ENCODE peak calls at places on chromosomes 16 and 17, in eight cellular contexts. One of them, this sample, is unnamed.

GRCh38 chr17:63601439-63602371 is 1.0 kb downstream of the TACO1 start:
- DNase-seq in uterus: no peak
- DNase-seq in CD8-positive, alpha-beta T cell: no peak
- DNase-seq in AG10803: peak
- DNase-seq in IMR-90: peak
- DNase-seq in GM12865: no peak
- DNase-seq in cardiac fibroblast: peak
- DNase-seq in astrocyte of the spinal cord: peak
- DNase-seq in this sample: no peak

GRCh38 chr17:6959700-6960099 is 36.1 kb upstream of the ALOX12 start:
- DNase-seq in GM12865: no peak
- DNase-seq in AG10803: no peak
- DNase-seq in uterus: no peak
- DNase-seq in CD8-positive, alpha-beta T cell: no peak
- DNase-seq in IMR-90: no peak
- DNase-seq in astrocyte of the spinal cord: no peak
- DNase-seq in cardiac fibroblast: no peak
- DNase-seq in this sample: no peak

GRCh38 chr16:50154369-50154947 is 1.4 kb downstream of the TENT4B start:
- DNase-seq in AG10803: peak
- DNase-seq in cardiac fibroblast: peak
- DNase-seq in astrocyte of the spinal cord: no peak
- DNase-seq in IMR-90: no peak
- DNase-seq in GM12865: peak
- DNase-seq in uterus: no peak
- DNase-seq in CD8-positive, alpha-beta T cell: no peak
- DNase-seq in this sample: no peak

GRCh38 chr17:3647769-3648540 is 11.4 kb downstream of the CTNS start:
- DNase-seq in AG10803: peak
- DNase-seq in CD8-positive, alpha-beta T cell: no peak
- DNase-seq in uterus: peak
- DNase-seq in GM12865: peak
- DNase-seq in astrocyte of the spinal cord: peak
- DNase-seq in IMR-90: peak
- DNase-seq in cardiac fibroblast: peak
- DNase-seq in this sample: no peak

GRCh38 chr16:2702871-2703745 is 16.9 kb downstream of the PRSS27 start:
- DNase-seq in cardiac fibroblast: no peak
- DNase-seq in astrocyte of the spinal cord: no peak
- DNase-seq in GM12865: no peak
- DNase-seq in IMR-90: no peak
- DNase-seq in CD8-positive, alpha-beta T cell: no peak
- DNase-seq in AG10803: no peak
- DNase-seq in uterus: no peak
- DNase-seq in this sample: no peak

GRCh38 chr16:2474877-2475412 is at the start of gene TBC1D24:
- DNase-seq in CD8-positive, alpha-beta T cell: peak
- DNase-seq in cardiac fibroblast: peak
- DNase-seq in IMR-90: peak
- DNase-seq in AG10803: peak
- DNase-seq in uterus: peak
- DNase-seq in GM12865: peak
- DNase-seq in astrocyte of the spinal cord: peak
- DNase-seq in this sample: peak

GRCh38 chr16:4358831-4359561 is 7.9 kb upstream of the PAM16 start:
- DNase-seq in uterus: peak
- DNase-seq in cardiac fibroblast: peak
- DNase-seq in astrocyte of the spinal cord: no peak
- DNase-seq in CD8-positive, alpha-beta T cell: peak
- DNase-seq in IMR-90: no peak
- DNase-seq in AG10803: no peak
- DNase-seq in GM12865: peak
- DNase-seq in this sample: no peak

GRCh38 chr17:7803981-7804380 is 30.0 kb upstream of the KDM6B start:
- DNase-seq in uterus: no peak
- DNase-seq in GM12865: no peak
- DNase-seq in AG10803: peak
- DNase-seq in IMR-90: no peak
- DNase-seq in astrocyte of the spinal cord: no peak
- DNase-seq in cardiac fibroblast: no peak
- DNase-seq in CD8-positive, alpha-beta T cell: no peak
- DNase-seq in this sample: no peak

GRCh38 chr17:7233701-7234099 is 617 bp downstream of the DVL2 start:
- DNase-seq in GM12865: no peak
- DNase-seq in IMR-90: no peak
- DNase-seq in CD8-positive, alpha-beta T cell: no peak
- DNase-seq in AG10803: no peak
- DNase-seq in cardiac fibroblast: no peak
- DNase-seq in astrocyte of the spinal cord: no peak
- DNase-seq in uterus: no peak
- DNase-seq in this sample: no peak

GRCh38 chr17:75535119-75535537 is 9.6 kb downstream of the LLGL2 start:
- DNase-seq in IMR-90: no peak
- DNase-seq in AG10803: no peak
- DNase-seq in GM12865: peak
- DNase-seq in cardiac fibroblast: no peak
- DNase-seq in CD8-positive, alpha-beta T cell: peak
- DNase-seq in uterus: no peak
- DNase-seq in astrocyte of the spinal cord: no peak
- DNase-seq in this sample: no peak

GRCh38 chr17:46928472-46929261 is 5.7 kb downstream of the GOSR2 start:
- DNase-seq in uterus: no peak
- DNase-seq in astrocyte of the spinal cord: no peak
- DNase-seq in CD8-positive, alpha-beta T cell: no peak
- DNase-seq in AG10803: no peak
- DNase-seq in IMR-90: no peak
- DNase-seq in cardiac fibroblast: no peak
- DNase-seq in GM12865: no peak
- DNase-seq in this sample: no peak

GRCh38 chr16:68396481-68396880 is 51.8 kb downstream of the SMPD3 start:
- DNase-seq in AG10803: peak
- DNase-seq in IMR-90: peak
- DNase-seq in GM12865: peak
- DNase-seq in astrocyte of the spinal cord: peak
- DNase-seq in uterus: no peak
- DNase-seq in cardiac fibroblast: peak
- DNase-seq in CD8-positive, alpha-beta T cell: peak
- DNase-seq in this sample: no peak

GRCh38 chr17:57582881-57583756 is 162.0 kb downstream of the CCDC182 start:
- DNase-seq in cardiac fibroblast: no peak
- DNase-seq in GM12865: no peak
- DNase-seq in uterus: no peak
- DNase-seq in astrocyte of the spinal cord: no peak
- DNase-seq in CD8-positive, alpha-beta T cell: no peak
- DNase-seq in AG10803: peak
- DNase-seq in IMR-90: no peak
- DNase-seq in this sample: no peak

GRCh38 chr17:15502315-15503112 is 35.1 kb upstream of the CDRT4 start:
- DNase-seq in GM12865: peak
- DNase-seq in AG10803: peak
- DNase-seq in uterus: peak
- DNase-seq in cardiac fibroblast: peak
- DNase-seq in CD8-positive, alpha-beta T cell: peak
- DNase-seq in astrocyte of the spinal cord: peak
- DNase-seq in IMR-90: peak
- DNase-seq in this sample: peak

GRCh38 chr16:81442220-81442908 is 2.2 kb upstream of the CMIP start:
- DNase-seq in astrocyte of the spinal cord: no peak
- DNase-seq in uterus: no peak
- DNase-seq in cardiac fibroblast: no peak
- DNase-seq in AG10803: no peak
- DNase-seq in GM12865: peak
- DNase-seq in IMR-90: no peak
- DNase-seq in CD8-positive, alpha-beta T cell: no peak
- DNase-seq in this sample: no peak

GRCh38 chr16:72434159-72434558 is 262.2 kb upstream of the PMFBP1 start:
- DNase-seq in cardiac fibroblast: peak
- DNase-seq in GM12865: peak
- DNase-seq in AG10803: peak
- DNase-seq in uterus: no peak
- DNase-seq in CD8-positive, alpha-beta T cell: no peak
- DNase-seq in IMR-90: peak
- DNase-seq in astrocyte of the spinal cord: peak
- DNase-seq in this sample: peak

GRCh38 chr17:3318336-3318735 is 20.2 kb upstream of the OR3A1 start:
- DNase-seq in cardiac fibroblast: no peak
- DNase-seq in CD8-positive, alpha-beta T cell: no peak
- DNase-seq in AG10803: no peak
- DNase-seq in GM12865: no peak
- DNase-seq in astrocyte of the spinal cord: no peak
- DNase-seq in IMR-90: no peak
- DNase-seq in uterus: no peak
- DNase-seq in this sample: no peak

GRCh38 chr17:45123930-45124796 is 8.2 kb downstream of the PLCD3 start:
- DNase-seq in IMR-90: peak
- DNase-seq in AG10803: peak
- DNase-seq in GM12865: peak
- DNase-seq in CD8-positive, alpha-beta T cell: no peak
- DNase-seq in uterus: peak
- DNase-seq in astrocyte of the spinal cord: peak
- DNase-seq in cardiac fibroblast: peak
- DNase-seq in this sample: no peak

GRCh38 chr17:59361916-59362810 is 30.7 kb downstream of the YPEL2 start:
- DNase-seq in CD8-positive, alpha-beta T cell: peak
- DNase-seq in uterus: no peak
- DNase-seq in cardiac fibroblast: peak
- DNase-seq in GM12865: peak
- DNase-seq in astrocyte of the spinal cord: peak
- DNase-seq in IMR-90: peak
- DNase-seq in AG10803: peak
- DNase-seq in this sample: peak

GRCh38 chr17:78557598-78558039 is 19.6 kb downstream of the DNAH17 start:
- DNase-seq in IMR-90: peak
- DNase-seq in cardiac fibroblast: peak
- DNase-seq in AG10803: peak
- DNase-seq in GM12865: no peak
- DNase-seq in astrocyte of the spinal cord: peak
- DNase-seq in uterus: no peak
- DNase-seq in CD8-positive, alpha-beta T cell: no peak
- DNase-seq in this sample: peak

GRCh38 chr16:23537390-23537789 is 19.8 kb downstream of the EARS2 start:
- DNase-seq in astrocyte of the spinal cord: no peak
- DNase-seq in GM12865: no peak
- DNase-seq in cardiac fibroblast: no peak
- DNase-seq in CD8-positive, alpha-beta T cell: no peak
- DNase-seq in AG10803: no peak
- DNase-seq in uterus: no peak
- DNase-seq in IMR-90: no peak
- DNase-seq in this sample: no peak

GRCh38 chr17:27600471-27600870 is 30.5 kb upstream of the LGALS9 start:
- DNase-seq in AG10803: peak
- DNase-seq in GM12865: no peak
- DNase-seq in uterus: no peak
- DNase-seq in cardiac fibroblast: no peak
- DNase-seq in astrocyte of the spinal cord: peak
- DNase-seq in IMR-90: no peak
- DNase-seq in CD8-positive, alpha-beta T cell: no peak
- DNase-seq in this sample: no peak

GRCh38 chr16:54317306-54317705 is 30.7 kb upstream of the IRX3 start:
- DNase-seq in AG10803: no peak
- DNase-seq in CD8-positive, alpha-beta T cell: no peak
- DNase-seq in uterus: no peak
- DNase-seq in GM12865: no peak
- DNase-seq in IMR-90: no peak
- DNase-seq in astrocyte of the spinal cord: no peak
- DNase-seq in cardiac fibroblast: no peak
- DNase-seq in this sample: no peak

GRCh38 chr17:75526555-75527270 is 1.2 kb downstream of the LLGL2 start:
- DNase-seq in AG10803: no peak
- DNase-seq in IMR-90: no peak
- DNase-seq in CD8-positive, alpha-beta T cell: no peak
- DNase-seq in uterus: no peak
- DNase-seq in GM12865: no peak
- DNase-seq in cardiac fibroblast: no peak
- DNase-seq in astrocyte of the spinal cord: no peak
- DNase-seq in this sample: no peak

GRCh38 chr16:9380221-9380620 is 288.8 kb downstream of the HAPSTR1 start:
- DNase-seq in uterus: no peak
- DNase-seq in AG10803: no peak
- DNase-seq in GM12865: no peak
- DNase-seq in IMR-90: no peak
- DNase-seq in CD8-positive, alpha-beta T cell: no peak
- DNase-seq in cardiac fibroblast: no peak
- DNase-seq in astrocyte of the spinal cord: no peak
- DNase-seq in this sample: no peak

GRCh38 chr17:48570325-48571023 is 7.7 kb downstream of the HOXB4 start:
- DNase-seq in astrocyte of the spinal cord: no peak
- DNase-seq in GM12865: no peak
- DNase-seq in cardiac fibroblast: no peak
- DNase-seq in uterus: no peak
- DNase-seq in IMR-90: peak
- DNase-seq in CD8-positive, alpha-beta T cell: no peak
- DNase-seq in AG10803: peak
- DNase-seq in this sample: no peak
- H3K4me3 ChIP-seq in astrocyte of the spinal cord: peak
- H3K4me3 ChIP-seq in GM12865: no peak
- H3K4me3 ChIP-seq in cardiac fibroblast: no peak
- H3K4me3 ChIP-seq in uterus: no peak
- H3K4me3 ChIP-seq in IMR-90: peak
- H3K4me3 ChIP-seq in CD8-positive, alpha-beta T cell: no peak
- H3K4me3 ChIP-seq in AG10803: peak
- H3K4me3 ChIP-seq in this sample: no peak

GRCh38 chr17:36726199-36726598 is 124.8 kb downstream of the MRM1 start:
- DNase-seq in CD8-positive, alpha-beta T cell: no peak
- DNase-seq in IMR-90: no peak
- DNase-seq in GM12865: no peak
- DNase-seq in astrocyte of the spinal cord: no peak
- DNase-seq in uterus: no peak
- DNase-seq in cardiac fibroblast: no peak
- DNase-seq in AG10803: no peak
- DNase-seq in this sample: no peak
- H3K4me3 ChIP-seq in CD8-positive, alpha-beta T cell: no peak
- H3K4me3 ChIP-seq in IMR-90: no peak
- H3K4me3 ChIP-seq in GM12865: no peak
- H3K4me3 ChIP-seq in astrocyte of the spinal cord: no peak
- H3K4me3 ChIP-seq in uterus: no peak
- H3K4me3 ChIP-seq in cardiac fibroblast: no peak
- H3K4me3 ChIP-seq in AG10803: no peak
- H3K4me3 ChIP-seq in this sample: no peak

GRCh38 chr17:39738568-39738901 is 797 bp downstream of the GRB7 start:
- DNase-seq in IMR-90: no peak
- DNase-seq in uterus: no peak
- DNase-seq in AG10803: no peak
- DNase-seq in astrocyte of the spinal cord: no peak
- DNase-seq in CD8-positive, alpha-beta T cell: peak
- DNase-seq in GM12865: no peak
- DNase-seq in cardiac fibroblast: no peak
- DNase-seq in this sample: no peak
- H3K4me3 ChIP-seq in IMR-90: no peak
- H3K4me3 ChIP-seq in uterus: peak
- H3K4me3 ChIP-seq in AG10803: no peak
- H3K4me3 ChIP-seq in astrocyte of the spinal cord: no peak
- H3K4me3 ChIP-seq in CD8-positive, alpha-beta T cell: no peak
- H3K4me3 ChIP-seq in GM12865: no peak
- H3K4me3 ChIP-seq in cardiac fibroblast: no peak
- H3K4me3 ChIP-seq in this sample: no peak

DNA sequence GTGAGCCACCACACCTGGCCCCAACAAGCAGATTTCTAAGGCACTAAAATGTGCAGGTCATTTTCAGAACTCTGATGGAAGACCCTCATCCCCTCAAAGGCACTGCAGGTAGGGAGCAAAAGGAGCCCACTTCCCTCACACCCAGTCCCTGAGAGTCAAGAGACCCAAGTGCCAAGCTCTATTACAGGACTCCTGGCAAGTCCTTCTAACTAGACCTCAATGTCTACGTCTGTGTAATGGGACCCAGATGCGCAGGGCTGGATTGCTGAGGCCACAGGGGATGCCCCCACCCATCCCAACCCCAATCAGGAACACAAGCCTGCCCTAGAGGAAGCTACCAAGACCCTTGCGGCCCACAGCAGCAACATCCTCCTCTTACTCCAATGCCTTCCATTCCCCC is 2.7 kb downstream of the PLLP start:
- DNase-seq in GM12865: no peak
- DNase-seq in cardiac fibroblast: no peak
- DNase-seq in CD8-positive, alpha-beta T cell: no peak
- DNase-seq in astrocyte of the spinal cord: no peak
- DNase-seq in AG10803: no peak
- DNase-seq in IMR-90: no peak
- DNase-seq in uterus: no peak
- DNase-seq in this sample: no peak
- H3K4me3 ChIP-seq in GM12865: no peak
- H3K4me3 ChIP-seq in cardiac fibroblast: no peak
- H3K4me3 ChIP-seq in CD8-positive, alpha-beta T cell: no peak
- H3K4me3 ChIP-seq in astrocyte of the spinal cord: no peak
- H3K4me3 ChIP-seq in AG10803: no peak
- H3K4me3 ChIP-seq in IMR-90: no peak
- H3K4me3 ChIP-seq in uterus: no peak
- H3K4me3 ChIP-seq in this sample: no peak